ENCODE peak calls at places on chromosomes 13 and 19, in five cellular contexts. I, D, H, P and F are unnamed samples.

GRCh38 chr13:44974056-44974798 is 15.0 kb downstream of the NUFIP1 start:
- DNase-seq in P (no peak), I (peak), H (no peak), D (no peak), F (peak)

GRCh38 chr13:71866173-71867091 is 572 bp downstream of the DACH1 start:
- DNase-seq in P (peak), I (no peak), H (peak), D (no peak), F (peak)

GRCh38 chr19:32869369-32870153 is at the start of gene SLC7A9:
- DNase-seq in D (no peak), I (no peak), P (no peak), H (no peak), F (no peak)

GRCh38 chr13:29131881-29132668 is 311.9 kb downstream of the MTUS2 start:
- DNase-seq in H (no peak), P (no peak), D (no peak), I (no peak), F (no peak)

GRCh38 chr13:114112826-114113322 is 19.5 kb downstream of the RASA3 start:
- DNase-seq in I (no peak), D (no peak), H (peak), P (no peak), F (peak)

GRCh38 chr19:39270091-39270871 is 2.1 kb downstream of the IFNL2 start:
- DNase-seq in D (no peak), I (peak), P (no peak), H (no peak), F (peak)

GRCh38 chr19:19098703-19099632 is 35.2 kb downstream of the SLC25A42 start:
- DNase-seq in I (no peak), P (no peak), H (no peak), D (no peak), F (no peak)

GRCh38 chr19:53086949-53087348 is 16.3 kb downstream of the ZNF160 start:
- DNase-seq in H (no peak), P (no peak), D (no peak), I (peak), F (no peak)

GRCh38 chr13:94674609-94675348 is 37.6 kb downstream of the SOX21 start:
- DNase-seq in I (peak), P (peak), D (peak), H (peak), F (peak)

GRCh38 chr13:40987606-40988280 is 31.4 kb downstream of the ELF1 start:
- DNase-seq in D (no peak), I (peak), P (no peak), H (no peak), F (no peak)

GRCh38 chr19:48858984-48859710 is 9.3 kb downstream of the PLEKHA4 start:
- DNase-seq in H (no peak), P (peak), D (no peak), I (no peak), F (no peak)

GRCh38 chr19:2550431-2551171 is 74.7 kb downstream of the GADD45B start:
- DNase-seq in I (no peak), H (peak), D (no peak), P (peak), F (no peak)

GRCh38 chr13:91142572-91142971 is 204.9 kb upstream of the MIR17HG start:
- DNase-seq in D (no peak), P (no peak), I (peak), H (no peak), F (peak)

GRCh38 chr19:29645911-29646310 is 19.4 kb upstream of the PLEKHF1 start:
- DNase-seq in H (no peak), I (peak), D (no peak), P (no peak), F (no peak)

GRCh38 chr19:17751103-17751911 is at the start of gene FCHO1:
- DNase-seq in D (no peak), H (no peak), P (no peak), I (no peak), F (no peak)

GRCh38 chr13:73874460-73874859 is 259.7 kb downstream of the KLF12 start:
- DNase-seq in I (no peak), P (no peak), D (no peak), H (no peak), F (no peak)

GRCh38 chr19:35142531-35143230 is 374 bp upstream of the FXYD7 start:
- DNase-seq in H (peak), I (no peak), D (no peak), P (peak), F (peak)

GRCh38 chr19:2207991-2208860 is 27.9 kb downstream of the PLEKHJ1 start:
- DNase-seq in D (peak), P (peak), I (peak), H (peak), F (peak)

GRCh38 chr13:51520524-51520923 is 63.7 kb upstream of the WDFY2 start:
- DNase-seq in D (no peak), I (peak), H (no peak), P (no peak), F (peak)

GRCh38 chr19:10510301-10510802 is 6.9 kb downstream of the S1PR5 start:
- DNase-seq in I (no peak), P (peak), D (peak), H (peak), F (no peak)

GRCh38 chr19:12996542-12997094 is 1.3 kb downstream of the NFIX start:
- DNase-seq in D (no peak), H (peak), P (peak), I (peak), F (no peak)

GRCh38 chr19:30305346-30306060 is 66.7 kb upstream of the ZNF536 start:
- DNase-seq in D (no peak), H (no peak), I (no peak), P (no peak), F (no peak)

GRCh38 chr13:23610187-23610576 is 40.0 kb downstream of the TNFRSF19 start:
- DNase-seq in P (no peak), H (no peak), I (peak), D (no peak), F (peak)

GRCh38 chr19:55464669-55465068 is at the start of gene C19orf85:
- DNase-seq in I (no peak), H (peak), P (peak), D (peak), F (no peak)

GRCh38 chr13:72536668-72537399 is 190.6 kb downstream of the MZT1 start:
- DNase-seq in H (no peak), D (no peak), P (no peak), I (no peak), F (no peak)

GRCh38 chr13:98580420-98580819 is 3.5 kb upstream of the STK24 start:
- DNase-seq in I (no peak), D (no peak), P (no peak), H (no peak), F (no peak)

GRCh38 chr13:106802917-106803316 is 235.0 kb upstream of the ARGLU1 start:
- DNase-seq in D (no peak), I (no peak), P (peak), H (no peak), F (no peak)

GRCh38 chr19:54473983-54474382 is 887 bp upstream of the CDC42EP5 start:
- DNase-seq in I (no peak), P (no peak), H (no peak), D (no peak), F (no peak)

GRCh38 chr19:10748924-10749434 is 31.1 kb downstream of the DNM2 start:
- DNase-seq in D (no peak), H (no peak), I (no peak), P (no peak), F (peak)

GRCh38 chr13:25046274-25046984 is 49.5 kb upstream of the PABPC3 start:
- DNase-seq in I (no peak), H (peak), D (no peak), P (peak), F (peak)

GRCh38 chr13:60427285-60427684 is 30.3 kb downstream of the TDRD3 start:
- DNase-seq in H (no peak), P (no peak), I (no peak), D (no peak), F (no peak)

GRCh38 chr19:40567040-40567749 is 9.5 kb upstream of the SHKBP1 start:
- DNase-seq in H (no peak), P (no peak), D (no peak), I (no peak), F (no peak)

GRCh38 chr19:38252935-38253691 is 3.1 kb downstream of the PPP1R14A start:
- DNase-seq in P (no peak), I (no peak), D (no peak), H (no peak), F (peak)

GRCh38 chr13:114110091-114110829 is 22.2 kb downstream of the RASA3 start:
- DNase-seq in I (no peak), H (peak), P (peak), D (no peak), F (peak)

DNA sequence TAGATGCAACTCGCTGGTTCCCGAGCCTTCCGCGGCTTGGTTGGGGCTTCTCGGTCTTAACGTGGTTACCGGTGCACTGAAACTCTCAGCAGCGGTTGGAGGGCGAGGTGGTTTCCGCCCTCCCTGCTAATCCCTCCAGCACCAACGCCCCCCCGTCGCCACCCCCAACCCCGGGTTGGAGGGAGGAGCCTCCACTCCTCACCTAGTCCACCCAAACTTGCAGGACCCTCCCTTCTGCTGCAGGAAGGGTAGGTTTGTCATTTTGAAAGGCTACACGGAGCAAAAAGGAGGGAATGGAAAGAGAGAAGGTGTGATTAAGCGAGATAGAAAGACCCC is 465.0 kb downstream of the ITGBL1 start:
- DNase-seq in H (no peak), I (no peak), D (no peak), P (peak), F (no peak)
- H3K4ac ChIP-seq in H (no peak), I (no peak), D (no peak), P (no peak), F (no peak)

GRCh38 chr13:97329331-97329730 is 104.6 kb upstream of the RAP2A start:
- DNase-seq in H (peak), I (peak), P (no peak), D (no peak), F (no peak)
- H3K4ac ChIP-seq in H (no peak), I (peak), P (no peak), D (no peak), F (no peak)

GRCh38 chr19:45693168-45693788 is 812 bp downstream of the QPCTL start:
- DNase-seq in D (no peak), I (peak), P (peak), H (peak), F (peak)

GRCh38 chr19:45687599-45687998 is 4.2 kb downstream of the SNRPD2 start:
- DNase-seq in P (no peak), I (no peak), H (no peak), D (no peak), F (no peak)

GRCh38 chr19:45692187-45693111 is at the start of gene QPCTL:
- DNase-seq in D (peak), H (peak), P (peak), I (peak), F (peak)

GRCh38 chr19:45691516-45692186 is at the start of gene SNRPD2:
- DNase-seq in P (peak), D (peak), H (peak), I (peak), F (peak)
- H3K4ac ChIP-seq in P (no peak), D (no peak), H (peak), I (peak), F (peak)

DNA sequence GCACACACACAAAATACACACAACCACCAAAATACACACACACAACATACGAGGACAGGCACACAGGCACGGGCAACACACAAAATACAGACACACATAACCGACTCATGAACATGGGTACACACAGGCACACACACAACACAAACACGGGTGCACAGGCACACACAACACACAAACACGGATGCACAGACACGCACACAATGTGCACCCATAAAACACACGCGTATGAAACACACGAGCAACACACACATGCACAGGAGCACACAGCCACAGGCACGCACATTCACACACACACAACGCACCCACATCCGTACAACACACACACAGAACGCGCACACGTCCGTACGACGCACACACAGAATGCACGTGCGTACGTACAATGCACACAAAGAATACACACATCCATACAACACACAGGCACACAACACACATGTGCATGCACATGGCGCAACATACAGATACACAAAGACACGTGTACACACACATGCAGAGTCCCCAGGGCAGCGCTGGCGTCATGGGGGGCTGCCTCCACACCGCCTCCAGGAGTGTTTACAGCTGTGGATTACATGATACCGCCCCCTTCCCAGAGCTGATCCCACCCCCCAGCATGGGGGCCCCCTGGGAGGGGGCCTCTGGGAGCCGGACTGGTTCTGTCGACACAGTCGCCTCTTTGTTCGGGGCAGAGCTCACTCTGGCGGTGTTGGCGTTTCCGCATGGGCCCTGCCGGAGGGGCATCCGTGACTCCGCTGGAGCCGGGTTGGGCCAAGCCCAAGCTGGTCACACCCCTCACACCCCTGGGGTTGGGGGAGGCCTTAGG is 2.9 kb downstream of the SBNO2 start:
- DNase-seq in I (no peak), P (no peak), H (no peak), D (no peak), F (no peak)
- H3K4ac ChIP-seq in I (peak), P (no peak), H (no peak), D (no peak), F (no peak)

GRCh38 chr13:46172531-46172991 is 9.4 kb downstream of the LCP1 start:
- DNase-seq in D (no peak), H (peak), P (no peak), I (no peak), F (no peak)
- H3K4ac ChIP-seq in D (no peak), H (no peak), P (no peak), I (no peak), F (no peak)